ENCODE peak calls at places on chromosomes 4 and X, in six cellular contexts. One of them, this sample, is unnamed.

GRCh38 chr4:14984452-14984851 is 17.8 kb upstream of the CPEB2 start:
- DNase-seq in osteoblast: no peak
- DNase-seq in epithelial cell of esophagus: peak
- DNase-seq in astrocyte of the spinal cord: no peak
- DNase-seq in AG04450: no peak
- DNase-seq in cardiac muscle cell: no peak
- DNase-seq in this sample: peak

GRCh38 chr4:56790566-56791175 is 30.8 kb downstream of the SPINK2 start:
- DNase-seq in osteoblast: no peak
- DNase-seq in AG04450: no peak
- DNase-seq in cardiac muscle cell: no peak
- DNase-seq in astrocyte of the spinal cord: no peak
- DNase-seq in epithelial cell of esophagus: no peak
- DNase-seq in this sample: no peak

GRCh38 chr4:2252530-2252924 is 9.4 kb downstream of the MXD4 start:
- DNase-seq in epithelial cell of esophagus: no peak
- DNase-seq in AG04450: no peak
- DNase-seq in astrocyte of the spinal cord: no peak
- DNase-seq in osteoblast: peak
- DNase-seq in cardiac muscle cell: no peak
- DNase-seq in this sample: no peak

GRCh38 chr4:141020801-141021261 is 112.4 kb downstream of the RNF150 start:
- DNase-seq in astrocyte of the spinal cord: peak
- DNase-seq in AG04450: no peak
- DNase-seq in osteoblast: no peak
- DNase-seq in cardiac muscle cell: peak
- DNase-seq in epithelial cell of esophagus: no peak
- DNase-seq in this sample: peak

GRCh38 chr4:82045267-82045666 is 328.5 kb downstream of the HNRNPD start:
- DNase-seq in epithelial cell of esophagus: no peak
- DNase-seq in cardiac muscle cell: no peak
- DNase-seq in astrocyte of the spinal cord: no peak
- DNase-seq in AG04450: no peak
- DNase-seq in osteoblast: no peak
- DNase-seq in this sample: no peak

GRCh38 chr4:53010320-53010719 is 148.2 kb downstream of the RASL11B start:
- DNase-seq in cardiac muscle cell: no peak
- DNase-seq in astrocyte of the spinal cord: peak
- DNase-seq in epithelial cell of esophagus: no peak
- DNase-seq in AG04450: no peak
- DNase-seq in osteoblast: no peak
- DNase-seq in this sample: peak

GRCh38 chr4:89640620-89641366 is 196.2 kb downstream of the SNCA start:
- DNase-seq in cardiac muscle cell: peak
- DNase-seq in astrocyte of the spinal cord: peak
- DNase-seq in AG04450: peak
- DNase-seq in osteoblast: peak
- DNase-seq in epithelial cell of esophagus: peak
- DNase-seq in this sample: peak

GRCh38 chrX:153521034-153521433 is 3.6 kb downstream of the ATP2B3 start:
- DNase-seq in AG04450: no peak
- DNase-seq in cardiac muscle cell: no peak
- DNase-seq in astrocyte of the spinal cord: no peak
- DNase-seq in osteoblast: peak
- DNase-seq in epithelial cell of esophagus: peak
- DNase-seq in this sample: peak

GRCh38 chrX:53287493-53288138 is 6.2 kb upstream of the IQSEC2 start:
- DNase-seq in osteoblast: peak
- DNase-seq in astrocyte of the spinal cord: peak
- DNase-seq in AG04450: no peak
- DNase-seq in cardiac muscle cell: peak
- DNase-seq in epithelial cell of esophagus: peak
- DNase-seq in this sample: peak

GRCh38 chrX:375181-376036 is 11.3 kb downstream of the PPP2R3B start:
- DNase-seq in cardiac muscle cell: no peak
- DNase-seq in osteoblast: peak
- DNase-seq in epithelial cell of esophagus: peak
- DNase-seq in astrocyte of the spinal cord: no peak
- DNase-seq in AG04450: no peak
- DNase-seq in this sample: no peak

GRCh38 chr4:1045595-1046201 is 34.3 kb downstream of the FGFRL1 start:
- DNase-seq in AG04450: no peak
- DNase-seq in cardiac muscle cell: no peak
- DNase-seq in osteoblast: peak
- DNase-seq in epithelial cell of esophagus: no peak
- DNase-seq in astrocyte of the spinal cord: no peak
- DNase-seq in this sample: no peak

GRCh38 chrX:10118530-10118929 is 38.2 kb upstream of the CLCN4 start:
- DNase-seq in astrocyte of the spinal cord: no peak
- DNase-seq in AG04450: no peak
- DNase-seq in osteoblast: no peak
- DNase-seq in cardiac muscle cell: no peak
- DNase-seq in epithelial cell of esophagus: no peak
- DNase-seq in this sample: no peak

GRCh38 chrX:17710836-17711235 is 26.5 kb upstream of the SCML1 start:
- DNase-seq in cardiac muscle cell: peak
- DNase-seq in astrocyte of the spinal cord: no peak
- DNase-seq in osteoblast: no peak
- DNase-seq in AG04450: no peak
- DNase-seq in epithelial cell of esophagus: no peak
- DNase-seq in this sample: no peak

GRCh38 chr4:176038789-176039188 is 26.9 kb upstream of the WDR17 start:
- DNase-seq in epithelial cell of esophagus: no peak
- DNase-seq in osteoblast: no peak
- DNase-seq in cardiac muscle cell: no peak
- DNase-seq in astrocyte of the spinal cord: no peak
- DNase-seq in AG04450: no peak
- DNase-seq in this sample: no peak

GRCh38 chr4:127580891-127581290 is 51.9 kb upstream of the INTU start:
- DNase-seq in epithelial cell of esophagus: no peak
- DNase-seq in osteoblast: peak
- DNase-seq in astrocyte of the spinal cord: no peak
- DNase-seq in AG04450: no peak
- DNase-seq in cardiac muscle cell: no peak
- DNase-seq in this sample: no peak

GRCh38 chr4:2186133-2186864 is 55.6 kb downstream of the HAUS3 start:
- DNase-seq in epithelial cell of esophagus: peak
- DNase-seq in astrocyte of the spinal cord: peak
- DNase-seq in osteoblast: no peak
- DNase-seq in AG04450: no peak
- DNase-seq in cardiac muscle cell: peak
- DNase-seq in this sample: peak

GRCh38 chr4:157005831-157006230 is 34.2 kb upstream of the PDGFC start:
- DNase-seq in epithelial cell of esophagus: no peak
- DNase-seq in osteoblast: no peak
- DNase-seq in AG04450: no peak
- DNase-seq in cardiac muscle cell: no peak
- DNase-seq in astrocyte of the spinal cord: no peak
- DNase-seq in this sample: no peak

GRCh38 chr4:22678851-22679517 is 13.8 kb upstream of the GBA3 start:
- DNase-seq in cardiac muscle cell: no peak
- DNase-seq in astrocyte of the spinal cord: peak
- DNase-seq in AG04450: no peak
- DNase-seq in epithelial cell of esophagus: no peak
- DNase-seq in osteoblast: no peak
- DNase-seq in this sample: no peak

GRCh38 chr4:86346320-86346719 is 13.5 kb downstream of the MAPK10 start:
- DNase-seq in cardiac muscle cell: no peak
- DNase-seq in epithelial cell of esophagus: no peak
- DNase-seq in AG04450: no peak
- DNase-seq in astrocyte of the spinal cord: no peak
- DNase-seq in osteoblast: no peak
- DNase-seq in this sample: no peak

GRCh38 chr4:149997881-149998421 is 80.3 kb upstream of the DCLK2 start:
- DNase-seq in epithelial cell of esophagus: peak
- DNase-seq in astrocyte of the spinal cord: peak
- DNase-seq in AG04450: no peak
- DNase-seq in osteoblast: peak
- DNase-seq in cardiac muscle cell: no peak
- DNase-seq in this sample: peak

DNA sequence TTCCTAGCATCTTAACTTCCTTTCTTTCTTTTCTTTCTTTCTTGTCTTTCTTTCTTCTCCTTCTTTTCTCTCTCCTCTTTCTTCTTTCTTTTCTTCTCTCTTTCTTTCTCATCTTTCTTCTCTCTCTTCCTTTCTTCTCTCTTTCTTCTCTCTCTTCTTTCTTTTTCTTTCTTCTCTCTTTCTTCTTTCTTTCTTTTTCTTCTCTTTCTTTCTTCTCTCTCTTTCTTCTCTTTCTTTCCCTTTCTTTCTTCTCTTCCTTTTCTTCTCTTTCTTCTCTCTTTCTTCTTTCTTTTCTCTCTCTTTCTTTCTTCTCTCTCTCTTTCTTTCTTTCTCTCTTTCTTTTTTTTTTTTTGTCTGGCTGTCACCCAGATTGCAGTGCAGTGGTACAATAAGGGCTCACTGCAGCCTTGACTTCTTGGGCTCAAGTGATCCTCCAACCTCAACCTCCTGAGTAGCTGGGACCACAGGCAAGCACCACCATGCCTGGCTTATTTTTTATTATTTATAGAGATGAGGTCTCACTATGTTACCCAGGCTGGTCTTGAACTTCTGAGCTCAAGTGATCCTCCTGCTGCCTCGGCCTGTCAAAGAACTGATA is 17.5 kb downstream of the NMU start:
- DNase-seq in epithelial cell of esophagus: no peak
- DNase-seq in osteoblast: no peak
- DNase-seq in cardiac muscle cell: no peak
- DNase-seq in AG04450: no peak
- DNase-seq in astrocyte of the spinal cord: no peak
- DNase-seq in this sample: no peak
- H3K4me3 ChIP-seq in epithelial cell of esophagus: no peak
- H3K4me3 ChIP-seq in osteoblast: no peak
- H3K4me3 ChIP-seq in cardiac muscle cell: no peak
- H3K4me3 ChIP-seq in AG04450: no peak
- H3K4me3 ChIP-seq in astrocyte of the spinal cord: no peak
- H3K4me3 ChIP-seq in this sample: no peak

GRCh38 chr4:154506253-154506652 is 14.7 kb upstream of the DCHS2 start:
- DNase-seq in cardiac muscle cell: peak
- DNase-seq in astrocyte of the spinal cord: peak
- DNase-seq in AG04450: no peak
- DNase-seq in osteoblast: no peak
- DNase-seq in epithelial cell of esophagus: peak
- DNase-seq in this sample: peak
- TF ChIP-seq CTCF in cardiac muscle cell: peak
- TF ChIP-seq CTCF in astrocyte of the spinal cord: peak
- TF ChIP-seq CTCF in AG04450: peak
- TF ChIP-seq CTCF in osteoblast: peak
- TF ChIP-seq CTCF in epithelial cell of esophagus: peak
- TF ChIP-seq CTCF in this sample: peak

GRCh38 chr4:40058854-40059253 is 2.2 kb downstream of the N4BP2 start:
- DNase-seq in AG04450: no peak
- DNase-seq in cardiac muscle cell: no peak
- DNase-seq in epithelial cell of esophagus: no peak
- DNase-seq in osteoblast: no peak
- DNase-seq in astrocyte of the spinal cord: no peak
- DNase-seq in this sample: no peak
- H3K4me3 ChIP-seq in AG04450: peak
- H3K4me3 ChIP-seq in cardiac muscle cell: peak
- H3K4me3 ChIP-seq in epithelial cell of esophagus: peak
- H3K4me3 ChIP-seq in osteoblast: no peak
- H3K4me3 ChIP-seq in astrocyte of the spinal cord: peak
- H3K4me3 ChIP-seq in this sample: no peak

GRCh38 chr4:112061418-112061817 is 83.8 kb upstream of the FAM241A start:
- DNase-seq in AG04450: no peak
- DNase-seq in osteoblast: no peak
- DNase-seq in astrocyte of the spinal cord: no peak
- DNase-seq in epithelial cell of esophagus: no peak
- DNase-seq in cardiac muscle cell: peak
- DNase-seq in this sample: no peak

GRCh38 chr4:112058433-112058832 is 86.8 kb upstream of the FAM241A start:
- DNase-seq in astrocyte of the spinal cord: no peak
- DNase-seq in cardiac muscle cell: no peak
- DNase-seq in AG04450: no peak
- DNase-seq in osteoblast: no peak
- DNase-seq in epithelial cell of esophagus: peak
- DNase-seq in this sample: no peak

GRCh38 chr4:112063260-112063659 is 82.0 kb upstream of the FAM241A start:
- DNase-seq in AG04450: no peak
- DNase-seq in astrocyte of the spinal cord: no peak
- DNase-seq in epithelial cell of esophagus: peak
- DNase-seq in cardiac muscle cell: no peak
- DNase-seq in osteoblast: no peak
- DNase-seq in this sample: peak

GRCh38 chr4:112057479-112057878 is 87.8 kb upstream of the FAM241A start:
- DNase-seq in epithelial cell of esophagus: no peak
- DNase-seq in astrocyte of the spinal cord: no peak
- DNase-seq in osteoblast: no peak
- DNase-seq in cardiac muscle cell: no peak
- DNase-seq in AG04450: no peak
- DNase-seq in this sample: no peak

DNA sequence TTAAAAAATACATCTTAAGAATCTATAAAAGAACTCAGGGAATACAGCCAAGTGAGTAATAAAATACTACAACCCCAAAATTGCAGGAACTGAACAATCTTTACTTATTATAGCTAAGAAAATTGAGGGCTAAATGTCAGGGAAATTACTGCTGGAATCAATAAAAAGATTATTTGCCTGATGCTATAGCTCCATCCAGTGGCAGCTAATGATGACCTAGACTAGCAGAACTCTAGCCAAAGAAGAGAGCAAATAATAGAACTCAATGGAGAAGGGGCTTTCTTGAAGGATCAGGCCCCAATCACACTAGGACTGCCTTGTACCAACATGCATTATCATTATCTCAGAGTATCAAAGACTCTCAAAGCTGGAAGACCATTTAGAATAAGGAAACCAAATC is 85.0 kb upstream of the FAM241A start:
- DNase-seq in astrocyte of the spinal cord: peak
- DNase-seq in epithelial cell of esophagus: peak
- DNase-seq in cardiac muscle cell: peak
- DNase-seq in osteoblast: no peak
- DNase-seq in AG04450: no peak
- DNase-seq in this sample: peak
- TF ChIP-seq CTCF in astrocyte of the spinal cord: peak
- TF ChIP-seq CTCF in epithelial cell of esophagus: peak
- TF ChIP-seq CTCF in cardiac muscle cell: peak
- TF ChIP-seq CTCF in osteoblast: peak
- TF ChIP-seq CTCF in AG04450: peak
- TF ChIP-seq CTCF in this sample: peak

DNA sequence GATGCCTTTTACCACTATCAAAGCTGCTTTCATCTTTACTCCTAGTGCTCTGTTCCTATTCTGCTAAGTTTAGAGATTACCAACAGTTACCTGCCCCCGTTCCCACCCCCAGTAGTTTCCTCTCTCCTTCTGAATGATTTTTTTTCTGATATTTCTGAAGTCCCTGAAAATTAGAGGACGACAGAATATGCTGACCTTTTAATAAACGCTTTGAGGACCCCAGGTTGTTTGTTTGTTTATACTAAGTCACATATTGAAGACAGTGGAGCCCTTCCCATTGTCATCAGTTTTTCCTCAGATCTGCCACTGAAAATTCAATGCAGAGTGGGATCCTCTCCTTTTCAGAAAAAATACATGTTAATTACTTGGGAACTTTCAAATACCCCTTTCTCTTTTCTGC is 1039.3 kb upstream of the AGA start:
- DNase-seq in cardiac muscle cell: no peak
- DNase-seq in astrocyte of the spinal cord: no peak
- DNase-seq in epithelial cell of esophagus: no peak
- DNase-seq in AG04450: no peak
- DNase-seq in osteoblast: no peak
- DNase-seq in this sample: no peak
- H3K4me3 ChIP-seq in cardiac muscle cell: no peak
- H3K4me3 ChIP-seq in astrocyte of the spinal cord: no peak
- H3K4me3 ChIP-seq in epithelial cell of esophagus: no peak
- H3K4me3 ChIP-seq in AG04450: no peak
- H3K4me3 ChIP-seq in osteoblast: no peak
- H3K4me3 ChIP-seq in this sample: no peak

This sample was measured in cardiac fibroblast.